ENCODE peak calls at places on chromosome 3, in seven cellular contexts. C is IMR-90, A is foreskin keratinocyte, B is cardiac muscle cell, G is GM06990, N is AG09319, T is body of pancreas. R is an unnamed sample.
A peak's percentile ranks its signal among the peaks of the same experiment; 100 is the strongest.

GRCh38 chr3:11438636-11439035 is 166.4 kb downstream of the ATG7 start:
- DNase-seq in B (no peak), G (no peak), C (peak; percentile 4), A (no peak), N (no peak), T (no peak), R (peak; percentile 16)

GRCh38 chr3:194205675-194206133 is 69.8 kb downstream of the HES1 start:
- DNase-seq in G (no peak), C (no peak), N (no peak), T (peak; percentile 14), A (peak; percentile 42), B (peak; percentile 68), R (peak; percentile 44)

GRCh38 chr3:135528638-135529037 is 436.9 kb upstream of the PPP2R3A start:
- DNase-seq in N (no peak), C (no peak), A (no peak), B (no peak), G (no peak), T (no peak), R (no peak)

GRCh38 chr3:50417637-50418033 is 58.3 kb upstream of the TMEM115 start:
- DNase-seq in T (no peak), C (no peak), N (no peak), A (peak; percentile 15), G (no peak), B (no peak), R (no peak)

GRCh38 chr3:165614332-165614731 is 222.9 kb downstream of the BCHE start:
- DNase-seq in A (no peak), G (no peak), C (no peak), B (no peak), T (no peak), N (no peak), R (no peak)

GRCh38 chr3:58434990-58435389 is 1.4 kb upstream of the PDHB start:
- DNase-seq in C (peak; percentile 73), G (no peak), B (peak; percentile 56), T (no peak), N (peak; percentile 45), A (peak; percentile 63), R (no peak)

GRCh38 chr3:168088106-168088722 is 7.5 kb downstream of the GOLIM4 start:
- DNase-seq in G (peak; percentile 44), N (no peak), T (peak; percentile 33), C (no peak), B (peak; percentile 18), A (no peak), R (peak; percentile 30)

GRCh38 chr3:149224736-149225594 is 3.3 kb upstream of the CP start:
- DNase-seq in C (peak; percentile 92), N (peak; percentile 27), A (peak; percentile 86), T (peak; percentile 10), G (peak; percentile 66), B (peak; percentile 12), R (no peak)

GRCh38 chr3:136979684-136980083 is 21.9 kb downstream of the IL20RB start:
- DNase-seq in A (peak; percentile 64), N (no peak), T (no peak), G (no peak), C (peak; percentile 72), B (no peak), R (no peak)

GRCh38 chr3:55906896-55907295 is 419.8 kb upstream of the WNT5A start:
- DNase-seq in G (no peak), C (peak; percentile 12), N (no peak), A (peak; percentile 41), T (no peak), B (no peak), R (no peak)

GRCh38 chr3:115325539-115325938 is 178.5 kb upstream of the ZBTB20 start:
- DNase-seq in N (no peak), G (no peak), A (peak; percentile 49), B (peak; percentile 89), C (peak; percentile 50), T (peak; percentile 15), R (peak; percentile 55)

GRCh38 chr3:57029924-57030323 is 30.5 kb upstream of the SPATA12 start:
- DNase-seq in N (no peak), A (no peak), B (peak; percentile 59), C (no peak), T (peak; percentile 52), G (no peak), R (no peak)

GRCh38 chr3:135981701-135982403 is 16.3 kb downstream of the PPP2R3A start:
- DNase-seq in B (no peak), C (no peak), N (no peak), G (no peak), T (no peak), A (no peak), R (no peak)

GRCh38 chr3:40877651-40878463 is 321.4 kb upstream of the CTNNB1 start:
- DNase-seq in T (peak; percentile 84), N (no peak), A (peak; percentile 47), C (no peak), B (no peak), G (no peak), R (no peak)

GRCh38 chr3:108970561-108970960 is 16.9 kb upstream of the GUCA1C start:
- DNase-seq in G (no peak), C (no peak), B (no peak), A (no peak), T (no peak), N (no peak), R (no peak)

GRCh38 chr3:9111349-9112265 is 137.8 kb downstream of the SRGAP3 start:
- DNase-seq in A (no peak), C (peak; percentile 0), N (no peak), B (no peak), T (no peak), G (no peak), R (peak; percentile 29)

GRCh38 chr3:192824313-192824712 is 93.3 kb downstream of the MB21D2 start:
- DNase-seq in A (no peak), B (no peak), N (no peak), G (no peak), C (no peak), T (no peak), R (no peak)

GRCh38 chr3:140216249-140216648 is 281.3 kb downstream of the CLSTN2 start:
- DNase-seq in C (no peak), T (peak; percentile 19), A (no peak), G (no peak), N (no peak), B (no peak), R (no peak)
- TF ChIP-seq CTCF in C (peak; percentile 20), T (peak; percentile 45), A (peak; percentile 53), G (peak; percentile 75), N (peak; percentile 56), B (peak; percentile 41), R (peak; percentile 20)

DNA sequence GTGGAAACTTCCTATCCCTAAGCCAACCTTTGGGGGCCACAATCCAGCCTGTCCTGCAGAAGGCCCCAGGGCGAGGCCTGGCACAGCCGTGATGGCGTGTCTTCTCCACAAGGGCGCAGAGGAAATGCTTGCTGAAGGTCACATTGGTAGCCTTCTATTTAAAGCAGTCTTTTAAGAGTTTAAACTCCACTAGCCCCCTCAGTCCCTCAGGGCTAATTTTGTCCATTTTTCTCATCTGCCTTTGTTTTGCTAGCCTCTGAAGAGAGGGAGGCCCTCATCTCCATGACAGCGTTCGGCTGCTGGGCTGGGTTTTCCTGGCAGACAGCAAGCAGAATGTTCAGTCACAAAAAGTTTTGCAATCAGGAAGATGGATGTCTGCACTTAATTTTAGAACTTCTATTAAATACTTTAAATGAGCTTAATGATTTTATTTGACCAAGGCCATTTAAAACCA is 40.8 kb downstream of the RARB start:
- DNase-seq in A (no peak), T (peak; percentile 14), G (no peak), C (no peak), N (peak; percentile 74), B (peak; percentile 52), R (no peak)
- TF ChIP-seq CTCF in A (no peak), T (no peak), G (no peak), C (no peak), N (peak; percentile 4), B (peak; percentile 25), R (no peak)

DNA sequence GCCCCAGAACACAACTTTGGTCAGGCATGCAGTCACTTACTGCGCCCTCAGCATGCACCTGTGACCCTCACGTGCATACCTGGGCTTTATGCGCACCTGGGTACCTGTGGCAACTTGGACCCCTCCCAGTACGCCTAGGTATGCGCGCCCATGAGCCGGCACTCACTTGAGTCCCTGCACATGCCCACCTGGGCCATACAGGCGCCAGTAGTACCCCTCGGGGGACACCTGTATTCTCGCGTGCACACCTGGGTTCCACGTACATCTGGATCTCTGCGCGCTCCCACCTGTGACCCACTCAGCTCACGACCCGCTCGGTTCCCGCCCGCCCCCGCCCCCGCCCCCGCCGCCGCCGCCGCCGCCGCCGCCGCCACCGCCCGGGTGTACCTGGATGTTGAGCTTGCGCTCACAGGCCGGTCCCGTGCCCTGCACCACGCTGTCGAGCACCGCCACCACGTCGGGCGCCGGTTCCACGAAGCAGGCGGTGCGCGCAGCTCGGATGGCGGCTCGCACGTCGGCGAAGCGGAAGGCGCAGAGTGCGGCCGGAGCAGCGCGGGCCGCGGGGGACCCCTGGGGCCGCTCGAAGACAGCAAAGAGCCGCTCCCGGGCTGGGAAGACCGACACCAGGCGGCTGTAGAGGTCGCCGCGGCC is 1.4 kb downstream of the PLXND1 start:
- DNase-seq in C (no peak), A (no peak), G (no peak), N (no peak), B (no peak), T (no peak), R (no peak)
- TF ChIP-seq CTCF in C (no peak), A (no peak), G (no peak), N (peak; percentile 9), B (no peak), T (no peak), R (no peak)

GRCh38 chr3:113532698-113533533 is 561 bp downstream of the SIDT1 start:
- DNase-seq in C (no peak), N (no peak), G (peak; percentile 69), A (no peak), T (peak; percentile 54), B (peak; percentile 28), R (peak; percentile 42)

GRCh38 chr3:113533534-113533892 is 1.2 kb downstream of the SIDT1 start:
- DNase-seq in G (no peak), C (no peak), A (no peak), T (no peak), N (no peak), B (no peak), R (no peak)

GRCh38 chr3:113535898-113536297 is 3.5 kb downstream of the SIDT1 start:
- DNase-seq in B (no peak), N (no peak), T (no peak), C (no peak), A (no peak), G (no peak), R (no peak)

GRCh38 chr3:113534365-113534764 is 2.0 kb downstream of the SIDT1 start:
- DNase-seq in N (no peak), B (no peak), C (no peak), T (no peak), G (no peak), A (no peak), R (no peak)

DNA sequence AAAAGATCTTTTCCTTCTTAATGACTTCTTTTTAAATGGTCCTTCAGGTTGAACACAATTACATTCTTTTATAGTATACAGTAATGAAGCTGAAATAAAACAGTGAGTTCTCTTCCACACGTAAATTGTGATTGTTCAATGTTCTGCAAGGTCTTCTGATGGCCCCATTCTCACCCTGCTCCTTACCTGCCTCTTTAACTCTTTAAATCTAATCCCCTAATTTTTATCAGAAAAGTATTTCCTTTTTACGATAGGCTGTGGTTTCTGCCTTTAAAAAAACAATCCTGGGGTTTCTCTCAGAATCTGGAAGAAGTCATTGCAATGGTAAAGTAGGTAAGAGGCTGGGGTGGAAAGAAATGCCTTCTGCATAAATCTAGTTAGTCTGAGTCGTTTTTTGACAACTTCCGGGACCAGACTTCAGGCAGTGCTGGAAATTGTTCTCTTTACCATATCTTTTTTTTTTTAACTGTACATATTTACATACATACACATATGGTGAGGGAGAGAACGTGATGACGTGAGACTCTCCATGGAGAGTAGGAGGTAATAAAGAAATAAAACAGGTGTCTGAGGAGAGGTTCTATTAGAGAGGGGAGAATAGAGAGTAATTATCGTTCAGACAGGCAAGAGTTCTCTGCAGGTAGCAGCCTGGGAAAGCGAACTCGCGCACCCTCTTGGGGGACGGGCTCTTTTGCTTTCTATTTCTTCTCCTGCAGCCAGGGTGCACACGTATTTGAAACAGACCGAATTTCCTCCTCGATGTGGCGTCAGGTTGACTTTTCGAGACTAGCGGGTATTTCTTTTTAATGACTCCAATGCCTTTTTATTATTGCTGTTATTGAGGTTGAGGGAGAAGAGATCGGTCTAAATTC is at the start of gene SIDT1:
- DNase-seq in B (peak; percentile 15), N (no peak), A (peak; percentile 36), G (peak; percentile 64), T (peak; percentile 71), C (no peak), R (no peak)
- TF ChIP-seq CTCF in B (no peak), N (no peak), A (peak; percentile 24), G (no peak), T (peak; percentile 53), C (no peak), R (no peak)

R was measured in endothelial cell.